ENCODE peak calls at places on chromosomes 11 and 22, in six cellular contexts. T is right atrium auricular region; M is WTC11; J is GM12865; Z is CD4-positive, alpha-beta T cell; W is CD8-positive, alpha-beta T cell. G is an unnamed sample.

GRCh38 chr22:24432059-24432853 is 4.9 kb downstream of the ADORA2A start:
- DNase-seq in W (no peak), Z (no peak), T (peak), J (no peak), M (no peak), G (no peak)

GRCh38 chr22:33743756-33744155 is 176.5 kb downstream of the LARGE1 start:
- DNase-seq in T (no peak), M (no peak), W (no peak), Z (no peak), J (peak), G (no peak)

GRCh38 chr22:23888615-23889401 is 5.4 kb upstream of the MIF start:
- DNase-seq in Z (no peak), J (no peak), W (no peak), M (no peak), T (no peak), G (no peak)

GRCh38 chr11:2268911-2269600 is 1.3 kb downstream of the ASCL2 start:
- DNase-seq in J (no peak), T (peak), Z (peak), M (peak), W (no peak), G (peak)

GRCh38 chr11:59429924-59430516 is 3.8 kb upstream of the OR5A2 start:
- DNase-seq in T (no peak), W (no peak), M (peak), Z (no peak), J (peak), G (no peak)

GRCh38 chr11:125401235-125401634 is 94.8 kb downstream of the FEZ1 start:
- DNase-seq in Z (no peak), M (no peak), T (no peak), J (no peak), W (no peak), G (no peak)

GRCh38 chr11:16789061-16789415 is 50.6 kb downstream of the C11orf58 start:
- DNase-seq in J (no peak), M (no peak), Z (no peak), T (no peak), W (no peak), G (no peak)

GRCh38 chr11:35064114-35064800 is 74.7 kb upstream of the CD44 start:
- DNase-seq in W (no peak), T (no peak), J (no peak), M (no peak), Z (no peak), G (no peak)

GRCh38 chr11:7204778-7205177 is 46.9 kb upstream of the SYT9 start:
- DNase-seq in J (no peak), T (no peak), M (no peak), W (no peak), Z (no peak), G (no peak)

GRCh38 chr22:50525991-50526848 is 822 bp upstream of the SCO2 start:
- DNase-seq in Z (peak), J (peak), T (peak), M (peak), W (peak), G (no peak)

GRCh38 chr22:47308886-47309285 is 546.4 kb downstream of the TBC1D22A start:
- DNase-seq in T (no peak), J (no peak), W (no peak), Z (no peak), M (no peak), G (peak)

GRCh38 chr22:30267382-30268302 is 991 bp upstream of the OSM start:
- DNase-seq in Z (no peak), T (no peak), W (peak), J (no peak), M (no peak), G (no peak)

GRCh38 chr22:31650391-31650790 is 11.6 kb downstream of the PISD start:
- DNase-seq in J (peak), T (no peak), M (no peak), Z (no peak), W (no peak), G (no peak)

GRCh38 chr11:5922749-5923426 is 19.2 kb upstream of the OR56A3 start:
- DNase-seq in W (no peak), M (no peak), Z (no peak), J (peak), T (no peak), G (no peak)

GRCh38 chr11:3126901-3127691 is 38.0 kb downstream of the OSBPL5 start:
- DNase-seq in T (no peak), Z (no peak), W (no peak), J (no peak), M (peak), G (no peak)

GRCh38 chr11:115202061-115202460 is 302.2 kb downstream of the CADM1 start:
- DNase-seq in M (no peak), Z (no peak), J (no peak), W (no peak), T (no peak), G (no peak)

DNA sequence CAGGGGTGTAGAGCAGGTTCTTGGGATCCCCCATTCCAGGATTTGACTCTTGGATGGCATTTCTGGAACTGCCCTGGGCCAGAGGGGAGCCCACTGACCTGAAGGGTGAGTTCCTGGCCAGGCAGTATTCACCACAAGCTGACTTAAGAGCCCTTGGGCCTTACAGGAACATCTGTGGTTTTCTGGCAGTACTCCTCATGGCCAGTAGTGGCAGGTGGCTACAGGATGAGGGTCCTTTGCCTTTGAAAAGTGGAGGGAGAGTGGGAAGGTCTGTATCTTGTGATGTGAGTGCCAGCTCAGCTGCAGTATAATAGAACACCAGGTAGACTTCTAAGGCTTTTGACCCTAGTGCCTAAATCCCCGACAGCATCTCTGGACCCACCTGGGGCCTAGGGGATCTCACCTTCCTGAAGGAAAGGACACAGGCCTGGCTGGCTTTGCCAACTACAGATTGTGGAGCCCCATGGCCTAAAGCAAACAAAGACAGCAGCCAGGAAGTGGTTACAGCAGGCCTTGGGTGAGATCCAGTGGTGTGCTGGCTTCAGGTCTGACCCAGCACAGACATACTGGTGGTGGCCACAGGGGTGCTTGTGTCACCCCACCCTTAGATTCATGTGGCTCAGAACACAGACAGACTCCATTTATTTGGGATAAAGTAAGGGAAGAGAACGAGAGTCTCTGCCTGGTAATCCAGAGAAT is 9.0 kb downstream of the OR51S1 start:
- DNase-seq in Z (no peak), T (no peak), M (no peak), W (no peak), J (no peak), G (no peak)
- TF ChIP-seq CTCF in Z (no peak), T (no peak), M (no peak), W (no peak), J (no peak), G (no peak)

GRCh38 chr22:44639891-44640617 is 62.0 kb upstream of the PRR5 start:
- DNase-seq in M (no peak), J (no peak), W (no peak), Z (no peak), T (no peak), G (no peak)
- TF ChIP-seq CTCF in M (no peak), J (no peak), W (no peak), Z (no peak), T (no peak), G (no peak)

GRCh38 chr11:133918606-133919260 is 38.0 kb downstream of the IGSF9B start:
- DNase-seq in M (no peak), J (no peak), Z (no peak), T (no peak), W (no peak), G (no peak)

GRCh38 chr11:133921026-133921425 is 35.7 kb downstream of the IGSF9B start:
- DNase-seq in J (no peak), W (no peak), T (no peak), M (no peak), Z (no peak), G (no peak)

GRCh38 chr11:133921513-133921912 is 35.3 kb downstream of the IGSF9B start:
- DNase-seq in T (no peak), Z (no peak), M (no peak), W (no peak), J (no peak), G (no peak)

GRCh38 chr11:133919330-133920108 is 37.2 kb downstream of the IGSF9B start:
- DNase-seq in T (no peak), W (no peak), J (no peak), M (peak), Z (no peak), G (no peak)

DNA sequence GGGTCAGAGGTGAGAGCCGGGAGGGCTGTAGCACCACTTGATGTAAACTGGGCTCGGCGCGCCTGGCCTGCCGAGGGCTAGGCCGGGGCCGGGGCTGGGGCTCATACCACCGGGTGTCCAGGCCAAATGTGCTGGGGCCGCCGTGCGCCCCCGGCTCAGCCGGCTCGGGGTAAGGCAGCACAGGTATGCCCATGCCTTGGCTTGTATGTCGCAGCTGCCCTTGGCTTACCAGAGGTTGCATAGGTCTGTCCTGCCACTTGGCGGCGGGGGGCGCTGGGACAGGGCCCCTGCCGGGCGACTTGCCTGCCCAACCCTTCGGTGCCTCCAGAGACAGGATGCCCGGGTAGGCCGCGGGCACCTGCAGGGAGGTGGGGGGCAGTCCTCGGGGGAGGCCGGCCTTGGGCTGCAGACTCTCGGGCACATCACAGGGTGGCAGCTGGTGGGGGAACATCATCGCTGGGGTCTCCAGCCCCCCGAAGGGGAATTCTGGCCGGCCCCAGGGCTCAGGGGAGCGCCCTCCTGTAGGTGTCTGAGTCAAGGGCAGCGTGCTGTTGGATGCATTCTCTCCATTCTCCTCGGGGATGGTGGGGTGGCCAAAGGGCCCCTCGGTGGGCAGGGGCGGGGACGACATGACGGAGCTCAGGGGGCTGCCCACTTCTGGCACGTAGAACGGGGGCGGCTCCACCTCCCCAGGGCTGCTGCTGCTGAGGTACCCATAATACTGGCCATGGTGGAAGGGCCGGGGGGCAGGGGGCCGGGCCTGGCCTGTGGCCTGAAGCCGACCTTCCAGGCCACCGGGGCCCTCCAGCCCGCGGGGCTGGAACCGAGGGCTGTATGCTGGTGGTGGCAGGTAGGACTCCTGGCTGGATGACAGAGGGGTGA is 36.4 kb downstream of the IGSF9B start:
- DNase-seq in J (no peak), Z (no peak), M (no peak), W (no peak), T (no peak), G (no peak)
- TF ChIP-seq CTCF in J (no peak), Z (no peak), M (no peak), W (no peak), T (no peak), G (no peak)

DNA sequence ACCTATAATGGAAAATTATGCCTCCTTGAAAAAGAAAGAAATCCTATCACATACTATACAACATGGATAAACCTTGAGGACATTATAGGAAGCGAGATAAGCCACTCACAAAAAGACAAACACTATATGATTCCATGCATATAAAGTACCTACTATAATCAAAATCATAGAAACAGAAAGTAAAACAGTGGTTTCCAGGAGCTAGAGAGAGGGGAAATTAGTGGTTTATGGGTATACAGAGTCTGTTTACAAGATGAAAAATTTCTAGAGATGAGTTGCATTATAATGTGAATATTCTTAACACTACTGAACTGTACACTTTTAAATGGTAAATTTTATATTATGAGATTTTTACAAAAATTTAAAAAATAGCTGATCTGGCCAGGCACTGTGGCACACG is 40.5 kb upstream of the ARHGAP42 start:
- DNase-seq in Z (no peak), J (no peak), M (no peak), T (no peak), W (no peak), G (no peak)
- TF ChIP-seq CTCF in Z (no peak), J (no peak), M (no peak), T (no peak), W (no peak), G (no peak)

GRCh38 chr11:12109591-12110196 is 696 bp upstream of the MICAL2 start:
- DNase-seq in Z (no peak), M (no peak), T (no peak), W (no peak), J (no peak), G (no peak)

GRCh38 chr11:12108875-12109453 is 1.4 kb upstream of the MICAL2 start:
- DNase-seq in M (no peak), T (no peak), J (no peak), W (no peak), Z (no peak), G (no peak)

GRCh38 chr11:12111482-12112149 is 1.2 kb downstream of the MICAL2 start:
- DNase-seq in Z (no peak), W (no peak), M (no peak), T (no peak), J (no peak), G (no peak)

GRCh38 chr11:12110714-12111481 is 508 bp downstream of the MICAL2 start:
- DNase-seq in M (peak), Z (peak), J (no peak), W (no peak), T (no peak), G (no peak)

DNA sequence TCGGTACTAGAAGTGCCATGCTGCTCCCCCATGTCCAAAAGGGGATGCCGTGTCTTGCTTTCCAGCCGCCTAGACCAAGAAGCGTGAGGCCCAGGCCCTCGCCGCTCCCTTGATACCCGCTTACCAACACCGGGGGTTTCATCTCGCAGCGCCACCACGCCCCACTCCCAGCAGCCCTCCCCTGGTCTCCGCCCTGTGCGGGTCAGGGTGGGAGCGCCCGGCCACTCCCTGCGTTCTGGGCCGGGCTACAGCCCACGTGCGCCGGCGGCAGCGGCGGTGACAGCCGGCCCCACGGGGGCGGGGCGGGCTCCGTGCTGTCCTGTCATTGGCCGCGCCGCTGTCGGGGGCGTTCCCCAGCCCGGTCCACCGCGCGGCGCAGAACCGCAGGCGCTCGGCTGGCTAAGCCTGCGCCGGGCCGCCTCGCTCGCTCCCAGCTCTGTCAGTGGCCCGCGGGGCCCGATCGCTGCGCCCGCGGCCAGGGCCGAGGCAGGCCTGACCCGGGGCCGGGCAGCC is at the start of gene MICAL2:
- DNase-seq in W (peak), Z (peak), T (peak), J (peak), M (peak), G (peak)
- TF ChIP-seq CTCF in W (no peak), Z (no peak), T (no peak), J (no peak), M (no peak), G (no peak)

DNA sequence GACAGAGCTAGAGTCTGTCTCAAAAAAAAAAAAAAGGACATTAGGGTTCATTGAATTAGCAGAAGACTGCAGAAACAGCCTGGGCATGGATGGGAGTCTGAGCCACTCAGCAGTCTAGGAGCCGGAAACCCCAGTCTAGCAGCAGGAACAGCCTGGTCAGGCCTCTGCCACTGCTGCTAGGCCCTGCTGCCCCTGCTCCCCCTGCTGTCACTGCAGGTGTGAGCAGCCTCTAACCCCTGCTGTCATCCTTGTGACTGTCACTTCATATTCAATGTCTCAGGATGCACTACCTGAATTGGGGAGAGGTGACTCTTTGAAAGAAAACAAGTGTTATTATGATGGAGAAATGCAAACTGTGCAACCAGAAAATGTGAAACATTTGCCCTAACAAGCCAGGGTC is 7.0 kb upstream of the DDX17 start:
- DNase-seq in J (peak), M (peak), T (no peak), Z (peak), W (peak), G (no peak)
- TF ChIP-seq CTCF in J (peak), M (no peak), T (no peak), Z (peak), W (no peak), G (peak)

GRCh38 chr22:36532466-36532865 is 3.5 kb upstream of the EIF3D start:
- DNase-seq in J (no peak), Z (no peak), W (no peak), T (no peak), M (no peak), G (no peak)

GRCh38 chr22:36528336-36528735 is 630 bp downstream of the EIF3D start:
- DNase-seq in W (no peak), Z (no peak), J (peak), T (no peak), M (no peak), G (no peak)

DNA sequence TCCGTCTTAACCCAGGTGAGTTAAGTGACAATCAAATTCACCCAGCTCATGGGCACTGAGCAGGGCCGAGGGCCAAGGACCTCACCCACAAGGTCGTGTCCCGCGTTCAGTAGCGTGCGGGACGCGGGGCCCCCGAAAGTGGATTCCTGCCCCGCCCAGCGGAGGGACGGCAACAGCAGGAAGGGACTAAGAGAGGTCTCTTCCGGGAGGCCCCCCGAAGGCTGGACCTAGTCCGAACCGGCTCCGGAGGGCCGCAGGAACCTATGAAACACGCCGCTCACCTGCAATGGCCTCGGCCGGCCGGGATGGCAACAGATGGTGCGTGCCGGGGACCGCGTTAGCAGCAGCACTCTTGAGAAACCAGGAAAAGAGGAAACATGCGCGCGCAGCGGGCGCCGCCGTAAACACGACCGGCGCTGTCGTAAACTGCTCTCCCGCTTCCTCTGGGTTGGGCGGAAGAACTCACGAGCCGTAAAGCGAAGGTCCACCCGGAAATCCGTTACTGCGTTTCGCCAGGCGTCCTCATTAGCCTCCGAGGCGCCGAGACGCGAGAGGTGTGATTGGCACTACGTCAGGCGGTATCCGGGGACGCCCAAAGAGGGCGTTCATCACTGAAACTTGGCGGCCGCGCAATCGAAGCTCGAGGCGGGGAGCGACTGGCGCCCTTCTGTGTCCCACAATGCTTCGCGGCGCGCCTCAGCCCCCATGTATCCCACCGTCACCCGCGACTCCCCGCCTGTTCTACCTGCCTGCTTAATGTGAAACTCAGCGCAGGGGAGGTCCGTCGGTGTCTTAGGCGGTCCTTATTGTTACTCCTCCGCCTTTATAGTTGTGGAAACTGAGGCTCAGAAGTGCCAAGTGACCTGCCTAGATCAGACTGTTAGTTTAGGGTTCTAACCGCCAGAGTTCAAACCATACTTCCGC is at the start of gene EIF3D:
- DNase-seq in W (peak), Z (peak), M (peak), T (peak), J (peak), G (peak)
- TF ChIP-seq CTCF in W (no peak), Z (no peak), M (no peak), T (no peak), J (no peak), G (no peak)